ENCODE peak calls at places on chromosome 5, in eight cellular contexts. L is hippocampal formation; X is GM10248; S is spleen; T is upper lobe of right lung; Q is stimulated activated CD4-positive, alpha-beta T cell treated with anti-CD3 and anti-CD28 coated beads, Interleukin-4, amount 100 ng/mL, for 48 hours; Z is progenitor cell of endocrine pancreas; F is NCI-H2029. W is an unnamed sample.

GRCh38 chr5:43017438-43017820 is 22.7 kb downstream of the ANXA2R start:
- DNase-seq in S (peak), Q (no peak), T (no peak), F (no peak), L (peak), X (no peak), Z (no peak), W (no peak)

GRCh38 chr5:135559342-135559741 is 19.4 kb downstream of the CXCL14 start:
- DNase-seq in Q (no peak), F (no peak), S (peak), T (no peak), X (no peak), Z (no peak), L (no peak), W (no peak)

GRCh38 chr5:2876183-2876582 is 124.7 kb upstream of the IRX2 start:
- DNase-seq in Q (no peak), F (no peak), S (no peak), T (peak), L (no peak), X (no peak), Z (no peak), W (no peak)

GRCh38 chr5:149791881-149792280 is 61.8 kb downstream of the PPARGC1B start:
- DNase-seq in X (no peak), S (no peak), F (no peak), L (no peak), Q (no peak), Z (no peak), T (no peak), W (no peak)

GRCh38 chr5:124692324-124692723 is 54.1 kb downstream of the ZNF608 start:
- DNase-seq in X (no peak), F (no peak), L (no peak), Q (no peak), T (no peak), Z (no peak), S (no peak), W (no peak)

GRCh38 chr5:124408738-124409453 is 337.5 kb downstream of the ZNF608 start:
- DNase-seq in L (no peak), X (no peak), Z (no peak), Q (no peak), T (no peak), S (no peak), F (no peak), W (no peak)

GRCh38 chr5:150498501-150498900 is 9.4 kb upstream of the NDST1 start:
- DNase-seq in Q (no peak), Z (no peak), S (no peak), X (no peak), T (no peak), L (peak), F (no peak), W (no peak)

GRCh38 chr5:34012791-34013190 is 4.9 kb upstream of the AMACR start:
- DNase-seq in X (no peak), F (no peak), Z (no peak), L (no peak), Q (no peak), S (no peak), T (no peak), W (no peak)

GRCh38 chr5:55675119-55675518 is 37.0 kb downstream of the SLC38A9 start:
- DNase-seq in L (no peak), S (no peak), Q (no peak), Z (no peak), X (no peak), F (no peak), T (no peak), W (no peak)

GRCh38 chr5:17944046-17944445 is 309.8 kb downstream of the TAF11L14 start:
- DNase-seq in S (no peak), Q (no peak), X (no peak), Z (no peak), F (no peak), L (no peak), T (no peak), W (no peak)

GRCh38 chr5:95794070-95794516 is 28.4 kb downstream of the GLRX start:
- DNase-seq in F (no peak), S (no peak), L (no peak), Z (no peak), X (no peak), T (no peak), Q (no peak), W (no peak)

W was measured in cardiac septum.